ENCODE peak calls at places on chromosomes 2 and 18, in eight cellular contexts. L is NCI-H1105; O is activated CD4-positive, CD25-positive, alpha-beta regulatory T cell treated with anti-CD3 and anti-CD28 coated beads, Interleukin-2, amount 50 U/mL, for 16 hours; A is NCI-H1092; Q is EL; W is HEK293T; E is fibroblast of gingiva; D is left cardiac atrium. Z is an unnamed sample.

GRCh38 chr2:197205590-197206215 is 104.9 kb downstream of the ANKRD44 start:
- DNase-seq in D (no peak), E (no peak), W (no peak), O (peak), Q (no peak), L (no peak), A (no peak), Z (no peak)

GRCh38 chr2:79065176-79065575 is 22.6 kb downstream of the REG1B start:
- DNase-seq in E (no peak), O (no peak), Q (no peak), A (no peak), W (no peak), D (no peak), L (no peak), Z (no peak)

GRCh38 chr2:18749912-18750526 is 160.7 kb upstream of the NT5C1B start:
- DNase-seq in W (no peak), O (no peak), D (peak), Q (peak), A (peak), L (peak), E (peak), Z (peak)

GRCh38 chr2:96959406-96960110 is 26.8 kb downstream of the FAM178B start:
- DNase-seq in A (no peak), L (no peak), Q (no peak), E (no peak), O (no peak), D (no peak), W (no peak), Z (no peak)

GRCh38 chr2:9778012-9778411 is 65.3 kb upstream of the TAF1B start:
- DNase-seq in L (no peak), Q (no peak), O (no peak), A (no peak), E (no peak), D (no peak), W (peak), Z (no peak)

GRCh38 chr2:31526946-31527345 is 53.8 kb downstream of the SRD5A2 start:
- DNase-seq in O (no peak), D (no peak), E (peak), Q (no peak), L (no peak), W (no peak), A (no peak), Z (peak)

GRCh38 chr18:23879544-23879943 is 135.0 kb upstream of the TTC39C start:
- DNase-seq in Q (no peak), A (no peak), E (no peak), O (no peak), W (no peak), L (no peak), D (no peak), Z (no peak)

GRCh38 chr2:160126756-160127155 is 64.3 kb upstream of the PLA2R1 start:
- DNase-seq in Q (no peak), W (no peak), L (no peak), A (no peak), E (no peak), O (no peak), D (no peak), Z (no peak)

GRCh38 chr2:231810905-231811304 is 24.7 kb downstream of the COPS7B start:
- DNase-seq in D (no peak), E (peak), A (no peak), W (no peak), O (no peak), L (no peak), Q (peak), Z (peak)

GRCh38 chr2:70482401-70482800 is 71.2 kb downstream of the TGFA start:
- DNase-seq in L (no peak), E (no peak), Q (peak), W (no peak), D (no peak), A (no peak), O (no peak), Z (no peak)

GRCh38 chr2:211187602-211188001 is 631.2 kb downstream of the CPS1 start:
- DNase-seq in O (no peak), Q (no peak), W (no peak), D (no peak), E (no peak), L (no peak), A (no peak), Z (no peak)

GRCh38 chr2:209908511-209908910 is 93.9 kb upstream of the RPE start:
- DNase-seq in L (no peak), D (no peak), Q (peak), A (no peak), E (no peak), W (no peak), O (no peak), Z (no peak)

GRCh38 chr2:59301466-59302402 is 1060.6 kb upstream of the FANCL start:
- DNase-seq in Q (peak), L (peak), W (peak), O (no peak), E (peak), D (peak), A (peak), Z (peak)

GRCh38 chr2:43186679-43187374 is 39.6 kb downstream of the ZFP36L2 start:
- DNase-seq in E (no peak), A (no peak), D (no peak), O (no peak), Q (no peak), W (no peak), L (no peak), Z (no peak)

GRCh38 chr2:18435425-18436037 is 124.9 kb downstream of the RDH14 start:
- DNase-seq in O (no peak), Q (peak), E (peak), L (peak), D (no peak), W (peak), A (peak), Z (peak)

GRCh38 chr2:206851511-206851910 is 86.1 kb downstream of the FASTKD2 start:
- DNase-seq in A (no peak), L (no peak), W (no peak), D (no peak), E (no peak), O (no peak), Q (no peak), Z (no peak)

GRCh38 chr18:21362921-21363320 is 120.9 kb downstream of the GREB1L start:
- DNase-seq in O (no peak), W (no peak), E (peak), L (no peak), Q (no peak), A (no peak), D (no peak), Z (peak)

GRCh38 chr2:237627463-237628321 is at the start of gene LRRFIP1:
- DNase-seq in Q (peak), E (peak), D (peak), A (no peak), O (no peak), L (no peak), W (peak), Z (peak)

GRCh38 chr2:88054300-88055048 is 1.1 kb downstream of the KRCC1 start:
- DNase-seq in D (no peak), L (no peak), E (no peak), Q (peak), A (no peak), O (no peak), W (no peak), Z (no peak)

GRCh38 chr18:58796205-58796604 is 68.5 kb upstream of the ZNF532 start:
- DNase-seq in D (no peak), Q (no peak), A (no peak), E (no peak), O (no peak), L (no peak), W (no peak), Z (peak)

GRCh38 chr2:159744363-159744762 is 32.1 kb downstream of the MARCHF7 start:
- DNase-seq in Q (peak), L (no peak), A (no peak), O (no peak), W (no peak), E (peak), D (no peak), Z (no peak)

GRCh38 chr2:107418713-107419112 is 408.0 kb upstream of the RGPD4 start:
- DNase-seq in Q (no peak), E (no peak), W (no peak), O (no peak), A (no peak), L (no peak), D (no peak), Z (no peak)

GRCh38 chr2:217099561-217099960 is 239.7 kb upstream of the TNP1 start:
- DNase-seq in W (no peak), Q (peak), D (peak), E (peak), L (no peak), O (no peak), A (no peak), Z (peak)

GRCh38 chr2:126038901-126039300 is 617.1 kb upstream of the GYPC start:
- DNase-seq in O (no peak), A (no peak), W (no peak), Q (no peak), E (no peak), L (no peak), D (no peak), Z (no peak)

GRCh38 chr2:120939595-120940318 is 204.1 kb downstream of the GLI2 start:
- DNase-seq in L (no peak), A (no peak), W (no peak), E (peak), D (no peak), Q (peak), O (no peak), Z (peak)

GRCh38 chr18:3791258-3791657 is 341.3 kb downstream of the TGIF1 start:
- DNase-seq in O (no peak), W (no peak), E (no peak), D (no peak), Q (no peak), A (no peak), L (peak), Z (no peak)

Z was measured in adipocyte.